ENCODE peak calls at places on chromosomes 1 and 21, in six cellular contexts. U is vagina, Q is Panc1, A is suprapubic skin, W is GM23338, I is GM12891. E is an unnamed sample.

GRCh38 chr1:62317021-62317768 is 2.0 kb downstream of the KANK4 start:
- DNase-seq in A (no peak), I (no peak), Q (no peak), W (no peak), U (no peak), E (no peak)

GRCh38 chr1:232143315-232143886 is 486.5 kb downstream of the SIPA1L2 start:
- DNase-seq in I (no peak), U (no peak), A (no peak), Q (no peak), W (peak), E (no peak)

GRCh38 chr1:224213438-224214119 is 30.5 kb downstream of the DEGS1 start:
- DNase-seq in Q (no peak), A (no peak), I (no peak), W (peak), U (no peak), E (no peak)

GRCh38 chr1:155499953-155500621 is 62.5 kb downstream of the ASH1L start:
- DNase-seq in U (no peak), Q (no peak), W (peak), I (no peak), A (no peak), E (no peak)

GRCh38 chr1:26221094-26221493 is 12.9 kb upstream of the CEP85 start:
- DNase-seq in W (no peak), A (peak), I (no peak), Q (no peak), U (no peak), E (no peak)

GRCh38 chr1:108862698-108863477 is 6.0 kb upstream of the AKNAD1 start:
- DNase-seq in W (no peak), I (no peak), U (no peak), A (no peak), Q (no peak), E (no peak)

GRCh38 chr1:215749423-215749822 is 182.3 kb downstream of the KCTD3 start:
- DNase-seq in U (no peak), I (no peak), W (no peak), Q (no peak), A (no peak), E (no peak)

GRCh38 chr1:206582537-206583460 is 29.5 kb downstream of the EIF2D start:
- DNase-seq in W (no peak), I (no peak), U (no peak), Q (no peak), A (peak), E (peak)

GRCh38 chr1:47650205-47650604 is 212.4 kb downstream of the FOXD2 start:
- DNase-seq in I (no peak), A (peak), Q (peak), W (no peak), U (peak), E (peak)

GRCh38 chr1:42335809-42336518 is 929 bp upstream of the FOXJ3 start:
- DNase-seq in U (no peak), Q (no peak), A (peak), I (no peak), W (no peak), E (no peak)

GRCh38 chr1:66134004-66134403 is 341.3 kb downstream of the PDE4B start:
- DNase-seq in Q (no peak), W (no peak), U (no peak), I (no peak), A (no peak), E (no peak)

GRCh38 chr1:228162286-228163003 is 3.2 kb upstream of the IBA57 start:
- DNase-seq in Q (no peak), I (no peak), W (peak), A (peak), U (no peak), E (peak)

GRCh38 chr1:155320252-155320651 is 442 bp upstream of the RUSC1 start:
- DNase-seq in U (no peak), Q (no peak), A (no peak), W (no peak), I (no peak), E (no peak)

GRCh38 chr1:145871994-145872411 is 13.1 kb upstream of the PIAS3 start:
- DNase-seq in I (peak), A (no peak), U (no peak), W (peak), Q (no peak), E (peak)

GRCh38 chr1:50163674-50164073 is 55.0 kb downstream of the ELAVL4 start:
- DNase-seq in A (no peak), W (peak), U (no peak), Q (no peak), I (no peak), E (no peak)

GRCh38 chr1:230387876-230388275 is 38.3 kb downstream of the PGBD5 start:
- DNase-seq in Q (no peak), U (no peak), W (no peak), A (no peak), I (no peak), E (no peak)

GRCh38 chr1:226558293-226558692 is 9.7 kb downstream of the STUM start:
- DNase-seq in A (no peak), I (no peak), U (no peak), W (no peak), Q (no peak), E (no peak)

GRCh38 chr1:181763736-181764135 is 280.4 kb downstream of the CACNA1E start:
- DNase-seq in I (no peak), W (no peak), U (no peak), Q (no peak), A (no peak), E (no peak)

GRCh38 chr21:28487455-28488070 is 505.1 kb downstream of the LTN1 start:
- DNase-seq in Q (no peak), W (no peak), A (no peak), U (no peak), I (no peak), E (no peak)

GRCh38 chr1:162736184-162736583 is 54.3 kb upstream of the HSD17B7 start:
- DNase-seq in Q (no peak), A (no peak), W (no peak), U (no peak), I (no peak), E (no peak)

GRCh38 chr1:35047188-35047858 is 15.6 kb upstream of the ZMYM6 start:
- DNase-seq in A (no peak), Q (no peak), W (no peak), U (no peak), I (no peak), E (no peak)

GRCh38 chr1:38667626-38668025 is 191.9 kb downstream of the RRAGC start:
- DNase-seq in W (no peak), U (peak), I (no peak), Q (no peak), A (no peak), E (no peak)

GRCh38 chr1:44377925-44378784 is 23.1 kb upstream of the ERI3 start:
- DNase-seq in U (no peak), W (peak), I (peak), A (no peak), Q (no peak), E (no peak)

GRCh38 chr1:96236156-96236739 is 485.3 kb upstream of the PTBP2 start:
- DNase-seq in I (no peak), A (no peak), U (no peak), W (peak), Q (peak), E (peak)

GRCh38 chr1:231929311-231929710 is 302.7 kb downstream of the DISC1 start:
- DNase-seq in U (no peak), Q (no peak), W (peak), A (no peak), I (no peak), E (no peak)

GRCh38 chr1:26318338-26319064 is 743 bp downstream of the CD52 start:
- DNase-seq in I (no peak), W (no peak), A (no peak), Q (no peak), U (no peak), E (no peak)

GRCh38 chr1:112997781-112998180 is 41.8 kb upstream of the SLC16A1 start:
- DNase-seq in W (no peak), U (no peak), A (no peak), I (no peak), Q (no peak), E (no peak)

GRCh38 chr1:195735140-195735539 is 873.1 kb downstream of the KCNT2 start:
- DNase-seq in I (no peak), Q (no peak), U (no peak), W (no peak), A (no peak), E (no peak)

GRCh38 chr1:41647202-41648135 is 163.0 kb upstream of the EDN2 start:
- DNase-seq in Q (no peak), W (no peak), I (no peak), U (no peak), A (no peak), E (no peak)

GRCh38 chr1:51444096-51444495 is 75.0 kb downstream of the EPS15 start:
- DNase-seq in A (no peak), U (no peak), W (no peak), Q (no peak), I (no peak), E (no peak)

GRCh38 chr1:203593723-203594122 is 32.9 kb upstream of the ATP2B4 start:
- DNase-seq in U (no peak), A (no peak), I (peak), Q (no peak), W (peak), E (no peak)

GRCh38 chr21:14533555-14534400 is 12.3 kb downstream of the SAMSN1 start:
- DNase-seq in U (no peak), I (no peak), W (no peak), A (no peak), Q (peak), E (no peak)

GRCh38 chr1:168092566-168093355 is 44.0 kb downstream of the GPR161 start:
- DNase-seq in A (no peak), U (no peak), I (no peak), W (peak), Q (no peak), E (no peak)

GRCh38 chr1:229229137-229229720 is 41.7 kb upstream of the RAB4A start:
- DNase-seq in Q (no peak), A (no peak), I (no peak), W (peak), U (peak), E (no peak)
- TF ChIP-seq POLR2AphosphoS5 in Q (no peak), A (no peak), I (no peak), W (no peak), U (no peak), E (no peak)

GRCh38 chr1:111597433-111597832 is 22.2 kb upstream of the RAP1A start:
- DNase-seq in I (no peak), W (no peak), A (no peak), U (no peak), Q (no peak), E (no peak)
- TF ChIP-seq POLR2AphosphoS5 in I (no peak), W (no peak), A (no peak), U (no peak), Q (no peak), E (no peak)

DNA sequence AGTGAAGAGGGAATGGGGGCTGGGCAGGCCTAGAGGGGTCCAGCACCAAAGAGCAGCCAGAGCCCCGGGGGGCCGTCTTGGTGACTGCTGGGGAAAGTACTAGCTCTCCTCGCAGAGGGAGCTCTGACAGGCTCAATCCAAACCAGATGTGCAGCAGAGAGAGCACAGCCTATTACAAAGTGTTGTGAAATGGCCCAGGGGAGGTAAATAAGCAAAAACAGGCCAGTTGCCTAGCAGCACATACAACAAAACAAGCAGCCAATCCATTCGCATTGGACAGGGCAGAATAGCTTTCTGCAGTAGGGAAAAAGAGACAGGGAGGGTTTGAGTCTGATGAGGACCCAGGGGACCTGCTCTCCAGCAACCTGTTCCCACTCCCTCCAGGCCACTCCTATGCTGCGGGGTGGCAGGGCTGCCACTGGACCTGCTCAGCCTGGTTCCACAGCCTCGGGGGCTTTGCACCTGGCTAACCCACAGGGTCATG is 239.6 kb upstream of the FGGY start:
- DNase-seq in Q (no peak), I (no peak), U (no peak), W (peak), A (peak), E (peak)
- TF ChIP-seq POLR2AphosphoS5 in Q (no peak), I (no peak), U (peak), W (no peak), A (peak), E (peak)

GRCh38 chr1:1306661-1307260 is 969 bp downstream of the ACAP3 start:
- DNase-seq in A (no peak), W (no peak), Q (no peak), I (no peak), U (no peak), E (no peak)
- TF ChIP-seq POLR2AphosphoS5 in A (no peak), W (no peak), Q (no peak), I (no peak), U (no peak), E (no peak)

DNA sequence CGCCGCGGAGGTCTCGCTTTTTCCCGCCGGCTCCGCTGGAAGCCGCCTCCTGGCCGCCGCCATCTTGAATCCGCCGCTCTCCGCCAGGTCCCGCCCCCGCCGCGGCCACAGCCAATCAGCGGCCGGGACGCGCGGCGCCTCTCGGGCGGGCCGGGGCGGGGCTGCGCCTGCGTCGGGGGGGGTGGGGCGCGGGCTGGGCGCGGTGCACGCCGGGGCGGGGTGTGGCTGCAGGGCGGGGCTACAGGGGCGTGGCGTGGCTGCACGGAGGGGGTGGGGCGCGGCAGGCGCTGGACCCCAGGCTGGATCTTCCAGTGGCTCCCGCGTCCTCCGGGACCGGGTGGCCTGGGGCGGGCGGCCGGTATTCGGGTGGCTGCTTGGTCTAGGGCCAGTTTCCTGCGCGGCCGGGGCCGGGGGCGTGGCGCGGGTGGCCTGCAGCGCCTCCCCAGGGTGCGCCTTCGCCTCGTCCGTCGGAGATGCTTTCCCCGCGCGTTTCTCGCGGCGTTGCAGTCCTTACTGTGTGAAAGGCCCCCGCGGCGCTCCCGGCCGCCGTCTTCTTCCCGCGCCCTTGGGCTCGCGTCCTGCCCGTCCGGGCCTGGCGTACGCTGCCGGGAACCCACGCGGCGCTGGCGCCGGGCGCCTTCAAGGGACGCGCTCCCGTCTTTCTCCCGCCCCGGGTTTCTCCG is 575 bp downstream of the PCNT start:
- DNase-seq in U (no peak), A (peak), I (peak), Q (no peak), W (peak), E (peak)
- TF ChIP-seq POLR2AphosphoS5 in U (peak), A (no peak), I (no peak), Q (no peak), W (peak), E (no peak)

DNA sequence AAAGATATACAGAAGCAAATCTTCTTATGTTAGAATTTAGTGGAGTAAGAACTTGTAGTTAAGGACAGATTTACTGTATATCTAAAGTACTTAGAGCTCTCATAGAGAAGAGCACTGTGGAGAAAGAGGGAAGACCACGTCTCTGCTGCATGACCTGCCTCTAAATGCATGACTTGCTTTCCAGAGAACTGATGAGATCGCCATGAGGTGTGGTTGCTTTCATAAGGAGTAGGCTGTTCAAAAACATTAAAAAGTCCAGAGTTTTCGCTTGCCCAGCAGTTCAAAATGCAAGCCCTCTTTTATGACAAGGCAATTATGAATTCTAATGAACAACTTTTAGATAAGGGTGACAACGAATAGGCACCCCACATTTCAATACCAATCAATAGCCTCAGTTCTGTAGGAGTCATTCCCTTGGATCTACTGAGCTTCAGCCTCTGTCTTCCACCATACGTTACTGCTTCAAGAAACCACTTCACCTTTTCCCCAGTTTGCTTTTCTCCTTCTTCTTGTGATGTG is 24.9 kb downstream of the SLC30A10 start:
- DNase-seq in A (no peak), U (no peak), W (no peak), Q (no peak), I (no peak), E (no peak)
- TF ChIP-seq POLR2AphosphoS5 in A (no peak), U (no peak), W (no peak), Q (no peak), I (no peak), E (no peak)

DNA sequence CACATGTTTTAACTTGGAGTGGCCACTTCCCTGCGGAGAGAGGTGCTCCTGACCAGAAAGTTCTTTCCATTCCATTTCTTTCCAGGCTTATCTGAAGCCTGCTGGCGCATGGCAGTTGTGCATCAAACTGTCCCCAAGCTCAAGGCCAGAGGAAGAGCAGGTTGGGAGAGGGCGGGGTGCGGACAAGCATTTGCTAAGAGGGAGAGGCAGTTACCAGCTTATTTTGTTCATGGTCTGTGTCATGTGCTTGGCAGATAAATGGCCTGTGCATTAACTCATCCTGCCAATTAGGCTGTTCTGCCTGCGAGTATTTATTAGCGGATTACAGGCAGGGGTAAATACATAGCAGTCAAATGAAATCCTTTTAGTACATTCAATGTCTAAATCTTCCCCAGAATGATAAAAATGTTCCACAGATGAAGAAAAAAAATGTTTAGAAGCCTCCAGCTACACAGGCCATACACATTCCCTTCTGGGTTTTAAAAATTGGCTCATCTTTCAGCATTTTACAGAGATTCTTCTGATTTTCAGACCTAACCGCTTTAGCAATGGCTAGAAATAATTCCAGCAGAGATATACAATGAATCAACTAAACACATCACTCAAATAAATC is 48.9 kb upstream of the B3GALNT2 start:
- DNase-seq in W (no peak), A (no peak), U (no peak), Q (no peak), I (no peak), E (no peak)
- TF ChIP-seq POLR2AphosphoS5 in W (no peak), A (no peak), U (no peak), Q (no peak), I (no peak), E (no peak)

GRCh38 chr1:2451744-2452582 is 24.1 kb upstream of the PLCH2 start:
- DNase-seq in Q (peak), W (no peak), I (no peak), U (no peak), A (no peak), E (no peak)
- TF ChIP-seq POLR2AphosphoS5 in Q (peak), W (no peak), I (no peak), U (no peak), A (no peak), E (no peak)

DNA sequence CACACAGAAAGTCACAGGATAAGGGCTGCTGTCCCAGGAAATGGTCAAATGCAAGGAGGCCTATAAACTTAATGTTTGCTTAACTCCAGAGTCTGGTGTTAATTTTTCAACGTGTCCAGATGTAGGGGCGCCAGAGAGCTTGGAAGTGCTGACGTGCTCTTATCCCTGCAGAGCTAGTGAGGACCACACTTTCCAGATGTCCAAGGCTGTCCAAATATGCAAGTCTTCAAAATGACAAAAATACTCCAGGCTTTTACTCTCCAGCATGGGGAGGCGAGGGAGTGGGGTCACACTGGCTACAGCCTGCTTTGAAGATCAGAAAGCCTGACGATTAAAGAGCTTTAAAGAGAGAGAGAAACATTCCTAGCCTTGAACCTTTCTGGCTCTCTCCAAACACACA is 57.6 kb downstream of the ABCA4 start:
- DNase-seq in A (no peak), Q (no peak), I (no peak), U (no peak), W (peak), E (no peak)
- TF ChIP-seq POLR2AphosphoS5 in A (no peak), Q (no peak), I (no peak), U (no peak), W (no peak), E (no peak)

GRCh38 chr1:165834881-165835280 is 7.5 kb downstream of the UCK2 start:
- DNase-seq in A (no peak), U (no peak), I (no peak), W (no peak), Q (no peak), E (no peak)
- TF ChIP-seq POLR2AphosphoS5 in A (no peak), U (no peak), I (no peak), W (no peak), Q (no peak), E (no peak)

E was measured in upper lobe of left lung.